ENCODE peak calls at places on chromosomes 4 and X, in six cellular contexts. One of them, this sample, is unnamed.

GRCh38 chrX:109475174-109475891 is 6.6 kb downstream of the GUCY2F start:
- DNase-seq in CD8-positive, alpha-beta T cell: no peak
- DNase-seq in lower leg skin: no peak
- DNase-seq in upper lobe of left lung: peak; percentile 22
- DNase-seq in GM20000: peak; percentile 2
- DNase-seq in ovary: peak; percentile 42
- DNase-seq in this sample: no peak

GRCh38 chr4:55033296-55033695 is 92.1 kb downstream of the KDR start:
- DNase-seq in CD8-positive, alpha-beta T cell: no peak
- DNase-seq in lower leg skin: no peak
- DNase-seq in upper lobe of left lung: no peak
- DNase-seq in GM20000: no peak
- DNase-seq in ovary: no peak
- DNase-seq in this sample: no peak

GRCh38 chr4:106495498-106495897 is 126.9 kb upstream of the GIMD1 start:
- DNase-seq in CD8-positive, alpha-beta T cell: no peak
- DNase-seq in lower leg skin: no peak
- DNase-seq in upper lobe of left lung: no peak
- DNase-seq in GM20000: no peak
- DNase-seq in ovary: no peak
- DNase-seq in this sample: no peak

GRCh38 chrX:110241816-110242215 is 76.1 kb downstream of the AMMECR1 start:
- DNase-seq in CD8-positive, alpha-beta T cell: no peak
- DNase-seq in lower leg skin: no peak
- DNase-seq in upper lobe of left lung: peak; percentile 37
- DNase-seq in GM20000: no peak
- DNase-seq in ovary: no peak
- DNase-seq in this sample: no peak

GRCh38 chrX:45447995-45448394 is 247.3 kb upstream of the DIPK2B start:
- DNase-seq in CD8-positive, alpha-beta T cell: no peak
- DNase-seq in lower leg skin: no peak
- DNase-seq in upper lobe of left lung: no peak
- DNase-seq in GM20000: no peak
- DNase-seq in ovary: no peak
- DNase-seq in this sample: no peak

GRCh38 chr4:138981930-138982390 is 33.6 kb upstream of the NOCT start:
- DNase-seq in CD8-positive, alpha-beta T cell: no peak
- DNase-seq in lower leg skin: no peak
- DNase-seq in upper lobe of left lung: peak; percentile 76
- DNase-seq in GM20000: no peak
- DNase-seq in ovary: no peak
- DNase-seq in this sample: no peak

GRCh38 chrX:134478374-134478773 is 18.4 kb downstream of the HPRT1 start:
- DNase-seq in CD8-positive, alpha-beta T cell: no peak
- DNase-seq in lower leg skin: no peak
- DNase-seq in upper lobe of left lung: no peak
- DNase-seq in GM20000: no peak
- DNase-seq in ovary: no peak
- DNase-seq in this sample: no peak

GRCh38 chr4:135718019-135718418 is 1516.4 kb upstream of the PABPC4L start:
- DNase-seq in CD8-positive, alpha-beta T cell: no peak
- DNase-seq in lower leg skin: no peak
- DNase-seq in upper lobe of left lung: no peak
- DNase-seq in GM20000: no peak
- DNase-seq in ovary: no peak
- DNase-seq in this sample: no peak

GRCh38 chr4:69066945-69067344 is 29.3 kb upstream of the UGT2B7 start:
- DNase-seq in CD8-positive, alpha-beta T cell: no peak
- DNase-seq in lower leg skin: no peak
- DNase-seq in upper lobe of left lung: no peak
- DNase-seq in GM20000: no peak
- DNase-seq in ovary: no peak
- DNase-seq in this sample: no peak

GRCh38 chrX:109619816-109620215 is 5.2 kb downstream of the KCNE5 start:
- DNase-seq in CD8-positive, alpha-beta T cell: no peak
- DNase-seq in lower leg skin: no peak
- DNase-seq in upper lobe of left lung: no peak
- DNase-seq in GM20000: peak; percentile 14
- DNase-seq in ovary: no peak
- DNase-seq in this sample: no peak

GRCh38 chrX:105527759-105528158 is 294.6 kb upstream of the NRK start:
- DNase-seq in CD8-positive, alpha-beta T cell: no peak
- DNase-seq in lower leg skin: no peak
- DNase-seq in upper lobe of left lung: no peak
- DNase-seq in GM20000: no peak
- DNase-seq in ovary: no peak
- DNase-seq in this sample: no peak

GRCh38 chrX:18649498-18649951 is 22.4 kb downstream of the RS1 start:
- DNase-seq in CD8-positive, alpha-beta T cell: peak; percentile 44
- DNase-seq in lower leg skin: no peak
- DNase-seq in upper lobe of left lung: peak; percentile 65
- DNase-seq in GM20000: no peak
- DNase-seq in ovary: no peak
- DNase-seq in this sample: no peak

GRCh38 chr4:48939785-48940184 is 33.2 kb upstream of the OCIAD2 start:
- DNase-seq in CD8-positive, alpha-beta T cell: no peak
- DNase-seq in lower leg skin: no peak
- DNase-seq in upper lobe of left lung: no peak
- DNase-seq in GM20000: no peak
- DNase-seq in ovary: no peak
- DNase-seq in this sample: no peak

GRCh38 chr4:80094191-80094590 is 21.2 kb upstream of the ANTXR2 start:
- DNase-seq in CD8-positive, alpha-beta T cell: no peak
- DNase-seq in lower leg skin: no peak
- DNase-seq in upper lobe of left lung: no peak
- DNase-seq in GM20000: no peak
- DNase-seq in ovary: no peak
- DNase-seq in this sample: no peak

GRCh38 chrX:106415276-106415895 is 196.4 kb upstream of the RADX start:
- DNase-seq in CD8-positive, alpha-beta T cell: no peak
- DNase-seq in lower leg skin: no peak
- DNase-seq in upper lobe of left lung: no peak
- DNase-seq in GM20000: peak; percentile 11
- DNase-seq in ovary: no peak
- DNase-seq in this sample: no peak

GRCh38 chrX:99798951-99799350 is 611.1 kb downstream of the PCDH19 start:
- DNase-seq in CD8-positive, alpha-beta T cell: no peak
- DNase-seq in lower leg skin: no peak
- DNase-seq in upper lobe of left lung: no peak
- DNase-seq in GM20000: no peak
- DNase-seq in ovary: no peak
- DNase-seq in this sample: no peak

GRCh38 chrX:136028383-136028984 is 43.2 kb downstream of the SLC9A6 start:
- DNase-seq in CD8-positive, alpha-beta T cell: no peak
- DNase-seq in lower leg skin: no peak
- DNase-seq in upper lobe of left lung: no peak
- DNase-seq in GM20000: peak; percentile 24
- DNase-seq in ovary: no peak
- DNase-seq in this sample: no peak

GRCh38 chr4:6269651-6270511 is at the start of gene WFS1:
- DNase-seq in CD8-positive, alpha-beta T cell: peak; percentile 99
- DNase-seq in lower leg skin: peak; percentile 100
- DNase-seq in upper lobe of left lung: peak; percentile 94
- DNase-seq in GM20000: peak; percentile 100
- DNase-seq in ovary: peak; percentile 100
- DNase-seq in this sample: peak; percentile 92

GRCh38 chr4:2875556-2875955 is 31.9 kb downstream of the ADD1 start:
- DNase-seq in CD8-positive, alpha-beta T cell: no peak
- DNase-seq in lower leg skin: no peak
- DNase-seq in upper lobe of left lung: no peak
- DNase-seq in GM20000: no peak
- DNase-seq in ovary: no peak
- DNase-seq in this sample: no peak

GRCh38 chr4:109302366-109303140 is at the start of gene COL25A1:
- DNase-seq in CD8-positive, alpha-beta T cell: peak; percentile 60
- DNase-seq in lower leg skin: peak; percentile 84
- DNase-seq in upper lobe of left lung: peak; percentile 69
- DNase-seq in GM20000: peak; percentile 31
- DNase-seq in ovary: peak; percentile 68
- DNase-seq in this sample: no peak

GRCh38 chrX:104522386-104522785 is 43.6 kb upstream of the IL1RAPL2 start:
- DNase-seq in CD8-positive, alpha-beta T cell: no peak
- DNase-seq in lower leg skin: no peak
- DNase-seq in upper lobe of left lung: no peak
- DNase-seq in GM20000: no peak
- DNase-seq in ovary: no peak
- DNase-seq in this sample: no peak

GRCh38 chrX:97668126-97668525 is 784.4 kb downstream of the RPA4 start:
- DNase-seq in CD8-positive, alpha-beta T cell: no peak
- DNase-seq in lower leg skin: no peak
- DNase-seq in upper lobe of left lung: no peak
- DNase-seq in GM20000: no peak
- DNase-seq in ovary: no peak
- DNase-seq in this sample: no peak

GRCh38 chr4:67035501-67035900 is 509.8 kb downstream of the CENPC start:
- DNase-seq in CD8-positive, alpha-beta T cell: no peak
- DNase-seq in lower leg skin: no peak
- DNase-seq in upper lobe of left lung: no peak
- DNase-seq in GM20000: no peak
- DNase-seq in ovary: no peak
- DNase-seq in this sample: no peak

GRCh38 chr4:6042293-6043063 is 24.2 kb upstream of the C4orf50 start:
- DNase-seq in CD8-positive, alpha-beta T cell: no peak
- DNase-seq in lower leg skin: no peak
- DNase-seq in upper lobe of left lung: no peak
- DNase-seq in GM20000: no peak
- DNase-seq in ovary: no peak
- DNase-seq in this sample: no peak

GRCh38 chrX:781216-782211 is 150.9 kb downstream of the SHOX start:
- DNase-seq in CD8-positive, alpha-beta T cell: no peak
- DNase-seq in lower leg skin: no peak
- DNase-seq in upper lobe of left lung: no peak
- DNase-seq in GM20000: no peak
- DNase-seq in ovary: no peak
- DNase-seq in this sample: no peak

GRCh38 chr4:48011722-48012121 is 4.8 kb downstream of the CNGA1 start:
- DNase-seq in CD8-positive, alpha-beta T cell: no peak
- DNase-seq in lower leg skin: no peak
- DNase-seq in upper lobe of left lung: no peak
- DNase-seq in GM20000: no peak
- DNase-seq in ovary: no peak
- DNase-seq in this sample: no peak

GRCh38 chr4:1031956-1032795 is 20.8 kb downstream of the FGFRL1 start:
- DNase-seq in CD8-positive, alpha-beta T cell: no peak
- DNase-seq in lower leg skin: no peak
- DNase-seq in upper lobe of left lung: no peak
- DNase-seq in GM20000: no peak
- DNase-seq in ovary: no peak
- DNase-seq in this sample: no peak

GRCh38 chr4:133802741-133803140 is 398.8 kb downstream of the PABPC4L start:
- DNase-seq in CD8-positive, alpha-beta T cell: no peak
- DNase-seq in lower leg skin: no peak
- DNase-seq in upper lobe of left lung: no peak
- DNase-seq in GM20000: no peak
- DNase-seq in ovary: no peak
- DNase-seq in this sample: no peak

GRCh38 chr4:83011779-83012630 is 1.4 kb upstream of the LIN54 start:
- DNase-seq in CD8-positive, alpha-beta T cell: peak; percentile 50
- DNase-seq in lower leg skin: peak; percentile 88
- DNase-seq in upper lobe of left lung: peak; percentile 48
- DNase-seq in GM20000: peak; percentile 41
- DNase-seq in ovary: no peak
- DNase-seq in this sample: no peak

GRCh38 chrX:53599781-53600396 is 86.6 kb downstream of the HUWE1 start:
- DNase-seq in CD8-positive, alpha-beta T cell: no peak
- DNase-seq in lower leg skin: no peak
- DNase-seq in upper lobe of left lung: no peak
- DNase-seq in GM20000: no peak
- DNase-seq in ovary: no peak
- DNase-seq in this sample: no peak

GRCh38 chr4:144316869-144317268 is 176.4 kb upstream of the GYPA start:
- DNase-seq in CD8-positive, alpha-beta T cell: no peak
- DNase-seq in lower leg skin: no peak
- DNase-seq in upper lobe of left lung: no peak
- DNase-seq in GM20000: no peak
- DNase-seq in ovary: no peak
- DNase-seq in this sample: no peak

GRCh38 chr4:144313370-144313769 is 172.9 kb upstream of the GYPA start:
- DNase-seq in CD8-positive, alpha-beta T cell: no peak
- DNase-seq in lower leg skin: no peak
- DNase-seq in upper lobe of left lung: no peak
- DNase-seq in GM20000: no peak
- DNase-seq in ovary: no peak
- DNase-seq in this sample: no peak

GRCh38 chr4:144318797-144319196 is 178.3 kb upstream of the GYPA start:
- DNase-seq in CD8-positive, alpha-beta T cell: no peak
- DNase-seq in lower leg skin: no peak
- DNase-seq in upper lobe of left lung: no peak
- DNase-seq in GM20000: no peak
- DNase-seq in ovary: no peak
- DNase-seq in this sample: no peak
- TF ChIP-seq CTCF in CD8-positive, alpha-beta T cell: no peak
- TF ChIP-seq CTCF in lower leg skin: no peak
- TF ChIP-seq CTCF in upper lobe of left lung: no peak
- TF ChIP-seq CTCF in GM20000: peak; percentile 1
- TF ChIP-seq CTCF in ovary: no peak
- TF ChIP-seq CTCF in this sample: no peak

GRCh38 chr4:125762537-125762936 is 447.8 kb downstream of the FAT4 start:
- DNase-seq in CD8-positive, alpha-beta T cell: no peak
- DNase-seq in lower leg skin: no peak
- DNase-seq in upper lobe of left lung: no peak
- DNase-seq in GM20000: no peak
- DNase-seq in ovary: no peak
- DNase-seq in this sample: no peak
- TF ChIP-seq CTCF in CD8-positive, alpha-beta T cell: no peak
- TF ChIP-seq CTCF in lower leg skin: no peak
- TF ChIP-seq CTCF in upper lobe of left lung: no peak
- TF ChIP-seq CTCF in GM20000: no peak
- TF ChIP-seq CTCF in ovary: no peak
- TF ChIP-seq CTCF in this sample: no peak

GRCh38 chr4:84470204-84470785 is 28.8 kb downstream of the NKX6-1 start:
- DNase-seq in CD8-positive, alpha-beta T cell: no peak
- DNase-seq in lower leg skin: no peak
- DNase-seq in upper lobe of left lung: no peak
- DNase-seq in GM20000: no peak
- DNase-seq in ovary: no peak
- DNase-seq in this sample: no peak
- TF ChIP-seq CTCF in CD8-positive, alpha-beta T cell: no peak
- TF ChIP-seq CTCF in lower leg skin: no peak
- TF ChIP-seq CTCF in upper lobe of left lung: no peak
- TF ChIP-seq CTCF in GM20000: no peak
- TF ChIP-seq CTCF in ovary: no peak
- TF ChIP-seq CTCF in this sample: no peak

GRCh38 chrX:150205011-150205410 is 158.1 kb upstream of the MAMLD1 start:
- DNase-seq in CD8-positive, alpha-beta T cell: no peak
- DNase-seq in lower leg skin: peak; percentile 59
- DNase-seq in upper lobe of left lung: peak; percentile 40
- DNase-seq in GM20000: no peak
- DNase-seq in ovary: no peak
- DNase-seq in this sample: no peak
- TF ChIP-seq CTCF in CD8-positive, alpha-beta T cell: no peak
- TF ChIP-seq CTCF in lower leg skin: no peak
- TF ChIP-seq CTCF in upper lobe of left lung: no peak
- TF ChIP-seq CTCF in GM20000: no peak
- TF ChIP-seq CTCF in ovary: no peak
- TF ChIP-seq CTCF in this sample: no peak